ENCODE peak calls at places on chromosome 4, in nine cellular contexts. R, K, J, H, D, T, B, O and L are unnamed samples. For H3K4me1, the result is how much of the 10 kb centered on the place peaks cover.

GRCh38 chr4:113327513-113327912 is 278.1 kb downstream of the ANK2 start:
- DNase-seq in R (no peak), K (no peak), J (no peak), H (no peak), D (no peak), T (no peak), B (no peak), O (no peak), L (no peak)

GRCh38 chr4:148642907-148643306 is 200.7 kb upstream of the NR3C2 start:
- DNase-seq in R (no peak), K (no peak), J (no peak), H (no peak), D (no peak), T (no peak), B (no peak), O (no peak), L (no peak)

GRCh38 chr4:138904793-138905192 is 110.8 kb upstream of the NOCT start:
- DNase-seq in R (no peak), K (no peak), J (no peak), H (no peak), D (no peak), T (no peak), B (no peak), O (no peak), L (no peak)

GRCh38 chr4:1187182-1187581 is 14.8 kb upstream of the SPON2 start:
- DNase-seq in R (peak), K (peak), J (no peak), H (peak), D (peak), T (no peak), B (no peak), O (no peak), L (no peak)

GRCh38 chr4:26568446-26568994 is 15.4 kb upstream of the TBC1D19 start:
- DNase-seq in R (no peak), K (no peak), J (no peak), H (no peak), D (no peak), T (no peak), B (no peak), O (no peak), L (no peak)

GRCh38 chr4:2867758-2868491 is 24.3 kb downstream of the ADD1 start:
- DNase-seq in R (no peak), K (no peak), J (peak), H (peak), D (peak), T (no peak), B (peak), O (no peak), L (peak)

GRCh38 chr4:140427919-140428471 is 547 bp upstream of the CLGN start:
- DNase-seq in R (no peak), K (no peak), J (no peak), H (no peak), D (no peak), T (no peak), B (no peak), O (no peak), L (no peak)

GRCh38 chr4:134216436-134216835 is 14.8 kb upstream of the PABPC4L start:
- DNase-seq in R (no peak), K (no peak), J (no peak), H (no peak), D (no peak), T (no peak), B (no peak), O (no peak), L (no peak)

GRCh38 chr4:13918110-13918509 is 290.6 kb upstream of the BOD1L1 start:
- DNase-seq in R (no peak), K (no peak), J (peak), H (peak), D (no peak), T (peak), B (no peak), O (peak), L (peak)

GRCh38 chr4:140943887-140944515 is 187.8 kb upstream of the TBC1D9 start:
- DNase-seq in R (no peak), K (no peak), J (no peak), H (no peak), D (no peak), T (no peak), B (no peak), O (no peak), L (no peak)

GRCh38 chr4:42412251-42412650 is 15.0 kb downstream of the SHISA3 start:
- DNase-seq in R (no peak), K (no peak), J (no peak), H (no peak), D (no peak), T (no peak), B (no peak), O (no peak), L (no peak)

GRCh38 chr4:56511098-56511497 is 5.5 kb downstream of the ARL9 start:
- DNase-seq in R (no peak), K (no peak), J (no peak), H (peak), D (no peak), T (no peak), B (no peak), O (no peak), L (no peak)

GRCh38 chr4:90727938-90728337 is 600.7 kb downstream of the CCSER1 start:
- DNase-seq in R (no peak), K (no peak), J (no peak), H (no peak), D (no peak), T (no peak), B (peak), O (no peak), L (no peak)

GRCh38 chr4:182862921-182863320 is 54.3 kb downstream of the DCTD start:
- DNase-seq in R (peak), K (no peak), J (no peak), H (no peak), D (peak), T (no peak), B (no peak), O (peak), L (no peak)

GRCh38 chr4:11105715-11106114 is 323.0 kb downstream of the HS3ST1 start:
- DNase-seq in R (no peak), K (no peak), J (no peak), H (no peak), D (no peak), T (no peak), B (no peak), O (no peak), L (no peak)

GRCh38 chr4:99863804-99864203 is 30.4 kb downstream of the LAMTOR3 start:
- DNase-seq in R (no peak), K (no peak), J (no peak), H (no peak), D (no peak), T (no peak), B (no peak), O (no peak), L (no peak)

GRCh38 chr4:18664051-18664450 is 642.5 kb upstream of the LCORL start:
- DNase-seq in R (no peak), K (no peak), J (no peak), H (no peak), D (no peak), T (no peak), B (no peak), O (no peak), L (no peak)

GRCh38 chr4:158315706-158316105 is 105.4 kb downstream of the TMEM144 start:
- DNase-seq in R (no peak), K (no peak), J (no peak), H (no peak), D (no peak), T (no peak), B (no peak), O (no peak), L (no peak)

GRCh38 chr4:169024762-169025161 is 14.7 kb upstream of the CBR4 start:
- DNase-seq in R (no peak), K (no peak), J (no peak), H (peak), D (no peak), T (no peak), B (peak), O (no peak), L (no peak)

GRCh38 chr4:128322986-128323385 is 35.4 kb upstream of the PGRMC2 start:
- DNase-seq in R (no peak), K (no peak), J (no peak), H (no peak), D (no peak), T (no peak), B (no peak), O (no peak), L (no peak)

GRCh38 chr4:123825596-123826291 is 429.1 kb downstream of the SPRY1 start:
- DNase-seq in R (no peak), K (no peak), J (no peak), H (no peak), D (no peak), T (no peak), B (no peak), O (no peak), L (no peak)

GRCh38 chr4:168631241-168632151 is 134.6 kb downstream of the PALLD start:
- DNase-seq in R (peak), K (peak), J (peak), H (peak), D (peak), T (peak), B (peak), O (peak), L (peak)

GRCh38 chr4:154534296-154534695 is 15.9 kb downstream of the PLRG1 start:
- DNase-seq in R (no peak), K (no peak), J (no peak), H (no peak), D (no peak), T (no peak), B (no peak), O (no peak), L (no peak)

GRCh38 chr4:181261279-181261678 is 981.9 kb upstream of the TENM3 start:
- DNase-seq in R (no peak), K (no peak), J (no peak), H (no peak), D (no peak), T (no peak), B (peak), O (no peak), L (no peak)

GRCh38 chr4:153523171-153523757 is 57.1 kb downstream of the TMEM131L start:
- DNase-seq in R (no peak), K (no peak), J (no peak), H (no peak), D (no peak), T (no peak), B (peak), O (no peak), L (no peak)

GRCh38 chr4:153521467-153521866 is 55.3 kb downstream of the TMEM131L start:
- DNase-seq in R (no peak), K (peak), J (no peak), H (no peak), D (no peak), T (no peak), B (no peak), O (no peak), L (no peak)

GRCh38 chr4:153520871-153521329 is 54.7 kb downstream of the TMEM131L start:
- DNase-seq in R (no peak), K (no peak), J (no peak), H (no peak), D (no peak), T (no peak), B (no peak), O (no peak), L (no peak)

GRCh38 chr4:153522800-153523089 is 56.6 kb downstream of the TMEM131L start:
- DNase-seq in R (no peak), K (no peak), J (no peak), H (no peak), D (no peak), T (no peak), B (no peak), O (no peak), L (no peak)

DNA sequence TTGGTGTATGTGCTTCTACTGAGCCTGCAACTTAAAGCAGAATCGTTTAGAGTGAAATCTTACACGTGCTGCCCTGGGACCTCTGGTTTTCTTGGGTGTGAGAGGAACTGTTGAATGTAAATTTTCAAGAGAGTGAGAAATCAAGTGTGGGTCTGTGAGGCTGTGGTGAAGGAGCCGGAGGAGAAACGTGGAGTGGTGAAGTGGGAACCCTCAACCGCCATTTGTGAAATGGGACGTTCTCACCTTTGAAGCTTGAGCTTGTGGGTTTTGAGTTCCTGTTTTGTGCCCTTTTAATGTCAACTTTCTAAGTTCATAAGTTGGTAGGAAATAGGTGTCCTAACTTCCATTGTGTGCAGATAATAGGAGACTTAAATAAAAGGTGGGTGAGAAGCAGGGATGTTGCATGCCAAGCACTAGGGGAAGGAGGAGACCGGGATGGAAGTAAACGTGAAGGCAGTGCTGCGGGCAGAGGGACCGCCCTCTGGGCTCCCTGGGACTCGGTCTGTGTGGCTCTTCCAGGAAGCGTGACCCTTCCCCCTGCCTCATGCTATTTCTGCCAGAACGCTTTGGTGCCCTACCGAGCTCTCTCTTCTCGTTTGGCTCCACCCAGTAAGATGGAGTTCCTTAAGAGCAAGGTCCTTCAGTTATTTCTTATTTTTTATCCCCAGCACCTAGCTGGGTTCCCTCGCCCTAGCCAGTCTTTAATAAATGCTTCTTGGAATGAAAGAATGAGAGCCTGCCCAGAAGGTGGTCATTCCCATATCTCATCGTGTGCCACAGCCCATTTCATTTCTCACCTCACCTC is 56.0 kb downstream of the TMEM131L start:
- DNase-seq in R (no peak), K (peak), J (no peak), H (no peak), D (no peak), T (no peak), B (no peak), O (no peak), L (no peak)
- H3K4me1 ChIP-seq in R (under half), K (under half), J (under half), H (half or more), D (under half), T (half or more), B (under half), O (under half), L (under half)

GRCh38 chr4:76801621-76802545 is 96.1 kb downstream of the SOWAHB start:
- DNase-seq in R (no peak), K (no peak), J (no peak), H (peak), D (no peak), T (no peak), B (peak), O (no peak), L (peak)
- TF ChIP-seq CTCF in R (no peak), K (no peak), J (no peak), H (no peak), D (no peak), T (no peak), B (peak), O (no peak), L (no peak)

DNA sequence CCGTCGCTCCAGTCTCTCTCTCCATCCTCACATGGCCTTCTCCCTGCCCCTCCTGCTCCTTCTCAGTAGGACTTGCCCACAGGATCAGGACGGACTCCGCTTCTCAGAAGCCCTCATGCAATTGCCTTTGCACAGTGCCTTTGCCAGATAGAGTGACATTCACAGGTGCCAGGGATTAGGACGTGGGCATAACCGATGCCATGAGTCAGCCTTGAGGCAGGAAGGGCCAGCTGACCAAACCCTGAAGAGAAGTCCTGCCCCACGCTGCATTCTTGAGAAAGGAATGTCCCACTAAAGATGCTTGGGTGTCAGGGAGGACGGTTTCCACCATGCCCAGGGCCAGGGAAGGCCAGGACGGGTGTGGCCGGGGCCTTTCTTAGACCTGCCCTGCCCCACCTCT is 6.6 kb upstream of the GRPEL1 start:
- DNase-seq in R (no peak), K (no peak), J (no peak), H (no peak), D (no peak), T (peak), B (no peak), O (no peak), L (no peak)
- H3K4me3 ChIP-seq in R (no peak), K (no peak), J (no peak), H (no peak), D (no peak), T (no peak), B (no peak), O (no peak), L (no peak)

GRCh38 chr4:58983887-58984286 is 1873.7 kb upstream of the IGFBP7 start:
- DNase-seq in R (no peak), K (no peak), J (no peak), H (no peak), D (no peak), T (no peak), B (no peak), O (no peak), L (no peak)
- H3K4me1 ChIP-seq in R (under half), K (under half), J (under half), H (under half), D (under half), T (under half), B (under half), O (under half), L (under half)

DNA sequence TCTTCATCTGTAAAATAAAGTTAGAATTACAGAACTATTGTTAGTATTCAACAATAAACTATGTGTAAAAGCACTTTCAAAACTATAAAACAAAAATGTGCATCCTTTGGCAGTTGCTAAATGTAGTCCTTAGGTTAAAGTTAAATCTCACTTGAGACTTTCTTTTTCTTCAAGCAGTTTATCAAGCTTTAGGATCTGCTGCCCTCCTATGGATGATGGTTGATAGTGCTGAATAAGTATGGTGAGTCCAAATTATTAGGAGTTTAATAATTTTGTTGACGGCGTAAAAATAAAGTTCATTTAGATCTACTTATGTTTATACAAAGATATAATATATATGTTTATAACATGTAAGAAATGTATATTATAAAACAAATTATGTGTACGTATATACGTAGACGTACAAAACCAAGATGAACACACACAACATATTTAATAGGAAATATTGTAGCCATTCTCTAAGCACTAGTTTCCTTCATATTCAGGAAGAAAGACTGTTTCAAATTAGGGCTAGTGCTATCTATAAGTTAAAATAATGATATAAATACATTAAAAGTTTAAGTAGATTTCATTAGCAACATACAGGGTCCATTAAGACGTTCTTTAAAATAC is 22.3 kb downstream of the UGT2A2 start:
- DNase-seq in R (no peak), K (no peak), J (no peak), H (no peak), D (no peak), T (no peak), B (peak), O (no peak), L (no peak)
- TF ChIP-seq CTCF in R (no peak), K (peak), J (no peak), H (peak), D (peak), T (no peak), B (peak), O (peak), L (no peak)

GRCh38 chr4:153207561-153207960 is 3.3 kb downstream of the TRIM2 start:
- DNase-seq in R (peak), K (no peak), J (no peak), H (peak), D (no peak), T (peak), B (peak), O (no peak), L (no peak)
- H3K4me3 ChIP-seq in R (no peak), K (peak), J (no peak), H (no peak), D (no peak), T (no peak), B (no peak), O (no peak), L (no peak)

DNA sequence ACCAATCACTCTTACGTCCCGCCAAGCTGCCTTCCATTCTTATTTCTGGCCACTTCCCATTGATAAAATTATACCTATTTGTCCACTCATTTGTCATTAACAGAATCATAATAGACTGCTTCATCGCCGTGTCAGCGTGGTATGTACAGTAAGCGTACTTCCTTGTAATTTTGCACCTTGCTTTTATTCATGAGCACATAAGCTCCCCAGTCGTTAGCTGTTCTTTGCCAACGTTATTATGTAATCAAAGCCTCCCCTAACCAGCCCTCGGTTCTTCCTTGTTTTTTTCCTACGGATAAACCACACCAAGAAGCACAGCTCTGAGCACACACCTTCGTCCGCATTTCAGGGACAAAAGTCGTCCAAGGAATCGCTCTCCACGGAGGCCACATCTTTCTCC is 200.7 kb upstream of the PSAPL1 start:
- DNase-seq in R (no peak), K (no peak), J (no peak), H (no peak), D (no peak), T (no peak), B (no peak), O (no peak), L (no peak)
- H3K4me1 ChIP-seq in R (under half), K (under half), J (under half), H (under half), D (under half), T (under half), B (under half), O (under half), L (under half)

GRCh38 chr4:176052744-176053143 is 12.9 kb upstream of the WDR17 start:
- DNase-seq in R (no peak), K (no peak), J (no peak), H (no peak), D (no peak), T (no peak), B (no peak), O (no peak), L (no peak)

GRCh38 chr4:176053785-176054184 is 11.9 kb upstream of the WDR17 start:
- DNase-seq in R (no peak), K (no peak), J (no peak), H (no peak), D (no peak), T (no peak), B (no peak), O (no peak), L (no peak)

DNA sequence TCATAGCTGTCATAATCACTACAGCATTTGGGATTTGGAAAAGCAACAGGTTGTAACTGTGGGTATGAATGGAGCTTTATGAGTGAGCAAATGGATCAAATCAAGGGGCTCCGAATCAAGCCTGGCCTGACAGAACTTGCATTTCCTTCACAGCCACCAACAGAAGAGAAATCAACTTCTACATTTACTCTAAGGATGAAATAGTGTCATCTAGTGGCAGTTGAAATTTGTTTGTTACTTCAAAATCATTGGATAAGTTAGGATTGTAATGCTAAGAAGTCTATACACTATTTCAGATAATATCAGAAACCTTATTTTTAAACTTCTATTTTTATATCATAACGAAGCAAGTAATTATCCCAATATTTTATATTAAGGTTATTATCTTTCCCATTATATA is 10.7 kb upstream of the WDR17 start:
- DNase-seq in R (no peak), K (no peak), J (no peak), H (no peak), D (no peak), T (no peak), B (no peak), O (no peak), L (no peak)
- TF ChIP-seq CTCF in R (no peak), K (no peak), J (no peak), H (peak), D (no peak), T (no peak), B (peak), O (peak), L (no peak)

GRCh38 chr4:87081826-87082225 is 138.6 kb downstream of the KLHL8 start:
- DNase-seq in R (no peak), K (no peak), J (no peak), H (no peak), D (no peak), T (no peak), B (no peak), O (no peak), L (no peak)
- H3K4me3 ChIP-seq in R (no peak), K (no peak), J (no peak), H (no peak), D (no peak), T (peak), B (no peak), O (no peak), L (no peak)